ENCODE peak calls at places on chromosomes 6 and 20, in ten cellular contexts. C is uterus, K is ovary, U is tibial nerve, T is IMR-90, H is GM12891, N is Peyer's patch, Z is stomach, G is breast epithelium, Q is body of pancreas. P is an unnamed sample.

GRCh38 chr6:158715330-158716311 is 65.8 kb downstream of the SYTL3 start:
- DNase-seq in K (no peak), T (no peak), N (peak), Z (no peak), U (no peak), G (no peak), C (no peak), Q (no peak), H (peak), P (no peak)

GRCh38 chr6:47680056-47680455 is 18.3 kb upstream of the ADGRF4 start:
- DNase-seq in U (no peak), N (no peak), H (no peak), G (no peak), Z (no peak), K (no peak), T (no peak), Q (no peak), C (no peak), P (no peak)

GRCh38 chr6:12291083-12291784 is 1.1 kb downstream of the EDN1 start:
- DNase-seq in N (no peak), U (no peak), G (no peak), Z (no peak), H (no peak), K (no peak), Q (no peak), T (no peak), C (no peak), P (no peak)

GRCh38 chr20:41265931-41266330 is 51.6 kb downstream of the ZHX3 start:
- DNase-seq in K (no peak), G (no peak), U (no peak), Q (no peak), C (no peak), T (no peak), H (no peak), N (no peak), Z (no peak), P (no peak)

GRCh38 chr20:32609993-32610896 is 25.1 kb upstream of the NOL4L start:
- DNase-seq in T (no peak), G (no peak), H (no peak), Q (no peak), C (no peak), Z (no peak), N (no peak), K (no peak), U (no peak), P (no peak)

GRCh38 chr6:148835920-148836441 is 89.2 kb downstream of the UST start:
- DNase-seq in U (no peak), C (no peak), H (no peak), Z (no peak), Q (no peak), N (no peak), K (no peak), G (no peak), T (peak), P (no peak)

GRCh38 chr6:126302191-126302590 is 37.7 kb upstream of the CENPW start:
- DNase-seq in C (no peak), N (no peak), K (no peak), Z (no peak), G (no peak), T (no peak), Q (no peak), U (no peak), H (no peak), P (no peak)

GRCh38 chr20:61220131-61220530 is 31.9 kb upstream of the CDH4 start:
- DNase-seq in Z (no peak), K (no peak), T (no peak), N (no peak), U (no peak), C (no peak), Q (no peak), G (no peak), H (no peak), P (no peak)

GRCh38 chr6:23145801-23146200 is 576.4 kb downstream of the HDGFL1 start:
- DNase-seq in Q (no peak), G (no peak), T (peak), N (no peak), U (no peak), C (no peak), Z (no peak), H (no peak), K (no peak), P (no peak)

GRCh38 chr6:137291441-137291840 is 72.3 kb upstream of the IFNGR1 start:
- DNase-seq in H (no peak), N (no peak), K (no peak), Q (no peak), G (no peak), Z (no peak), C (no peak), U (no peak), T (peak), P (no peak)

GRCh38 chr20:37901280-37901666 is 1.7 kb upstream of the VSTM2L start:
- DNase-seq in G (no peak), Q (no peak), N (no peak), H (no peak), U (no peak), Z (no peak), T (no peak), K (no peak), C (no peak), P (peak)

GRCh38 chr20:37879003-37879599 is 23.8 kb upstream of the VSTM2L start:
- DNase-seq in H (no peak), C (no peak), G (no peak), U (no peak), N (no peak), Q (no peak), Z (no peak), T (no peak), K (no peak), P (no peak)

GRCh38 chr6:79628466-79629288 is 2.5 kb upstream of the SH3BGRL2 start:
- DNase-seq in U (no peak), G (no peak), N (no peak), T (no peak), C (no peak), H (no peak), Q (no peak), Z (no peak), K (no peak), P (no peak)

GRCh38 chr6:118298476-118298875 is 249.6 kb upstream of the PLN start:
- DNase-seq in K (no peak), H (no peak), Z (no peak), T (peak), G (no peak), U (no peak), Q (no peak), N (no peak), C (no peak), P (no peak)

GRCh38 chr6:157974341-157974894 is 7.2 kb upstream of the SYNJ2 start:
- DNase-seq in K (no peak), C (no peak), N (no peak), Z (no peak), Q (no peak), T (peak), G (no peak), U (no peak), H (no peak), P (no peak)

GRCh38 chr6:6730831-6731230 is 142.3 kb downstream of the LY86 start:
- DNase-seq in K (no peak), C (peak), Q (no peak), N (no peak), H (no peak), T (peak), G (no peak), U (no peak), Z (no peak), P (no peak)

GRCh38 chr6:167399599-167399998 is 74.7 kb downstream of the TTLL2 start:
- DNase-seq in C (no peak), N (no peak), T (no peak), Z (no peak), Q (no peak), K (no peak), H (no peak), G (no peak), U (no peak), P (no peak)

GRCh38 chr6:145559836-145560235 is 175.5 kb downstream of the EPM2A start:
- DNase-seq in Z (no peak), Q (no peak), U (no peak), C (no peak), H (no peak), K (no peak), N (no peak), G (no peak), T (no peak), P (no peak)

GRCh38 chr6:135922746-135923145 is 71.2 kb downstream of the PDE7B start:
- DNase-seq in U (no peak), Z (no peak), G (no peak), H (no peak), N (no peak), Q (no peak), C (peak), T (peak), K (no peak), P (no peak)

GRCh38 chr20:31537116-31537858 is 23.0 kb downstream of the HM13 start:
- DNase-seq in Q (no peak), G (no peak), U (no peak), H (no peak), Z (no peak), N (no peak), T (no peak), K (no peak), C (no peak), P (no peak)

GRCh38 chr20:51696304-51697118 is 71.7 kb downstream of the ATP9A start:
- DNase-seq in T (no peak), U (no peak), H (no peak), K (no peak), Z (no peak), Q (no peak), N (no peak), C (peak), G (no peak), P (no peak)

GRCh38 chr20:57211949-57212889 is 54.2 kb downstream of the BMP7 start:
- DNase-seq in Z (peak), Q (peak), T (peak), H (no peak), N (peak), U (peak), G (peak), K (peak), C (peak), P (no peak)

GRCh38 chr20:24764825-24765224 is 184.2 kb upstream of the CST7 start:
- DNase-seq in Q (no peak), H (no peak), Z (peak), C (no peak), U (no peak), T (no peak), G (peak), K (peak), N (peak), P (no peak)

GRCh38 chr6:361411-362132 is 30.0 kb upstream of the IRF4 start:
- DNase-seq in N (no peak), Q (no peak), U (no peak), K (no peak), G (no peak), Z (no peak), H (no peak), T (no peak), C (no peak), P (no peak)

GRCh38 chr20:8851446-8851845 is 217.4 kb upstream of the PLCB4 start:
- DNase-seq in K (no peak), Z (no peak), H (no peak), T (no peak), G (no peak), Q (no peak), N (no peak), U (no peak), C (no peak), P (no peak)

GRCh38 chr6:157335829-157336228 is 12.5 kb upstream of the TMEM242 start:
- DNase-seq in G (no peak), N (no peak), U (no peak), Q (no peak), Z (no peak), H (no peak), C (no peak), K (no peak), T (no peak), P (peak)

GRCh38 chr6:137870744-137871247 is 3.7 kb downstream of the TNFAIP3 start:
- DNase-seq in C (no peak), Z (no peak), K (no peak), G (no peak), H (no peak), Q (no peak), U (no peak), N (no peak), T (peak), P (peak)

GRCh38 chr6:89828988-89829590 is 591 bp upstream of the CASP8AP2 start:
- DNase-seq in Z (no peak), H (no peak), U (no peak), N (no peak), G (no peak), Q (no peak), C (no peak), T (no peak), K (no peak), P (no peak)

GRCh38 chr20:41133709-41134361 is 3.5 kb upstream of the PLCG1 start:
- DNase-seq in H (peak), U (no peak), K (no peak), T (peak), G (no peak), C (no peak), N (no peak), Z (no peak), Q (no peak), P (no peak)

GRCh38 chr6:1552296-1552761 is 57.4 kb upstream of the FOXC1 start:
- DNase-seq in U (no peak), H (no peak), N (no peak), T (peak), G (no peak), Z (no peak), Q (no peak), C (no peak), K (no peak), P (no peak)

GRCh38 chr20:59163641-59164530 is at the start of gene ZNF831:
- DNase-seq in Z (no peak), Q (no peak), T (no peak), G (no peak), C (no peak), N (no peak), U (no peak), K (no peak), H (no peak), P (no peak)

DNA sequence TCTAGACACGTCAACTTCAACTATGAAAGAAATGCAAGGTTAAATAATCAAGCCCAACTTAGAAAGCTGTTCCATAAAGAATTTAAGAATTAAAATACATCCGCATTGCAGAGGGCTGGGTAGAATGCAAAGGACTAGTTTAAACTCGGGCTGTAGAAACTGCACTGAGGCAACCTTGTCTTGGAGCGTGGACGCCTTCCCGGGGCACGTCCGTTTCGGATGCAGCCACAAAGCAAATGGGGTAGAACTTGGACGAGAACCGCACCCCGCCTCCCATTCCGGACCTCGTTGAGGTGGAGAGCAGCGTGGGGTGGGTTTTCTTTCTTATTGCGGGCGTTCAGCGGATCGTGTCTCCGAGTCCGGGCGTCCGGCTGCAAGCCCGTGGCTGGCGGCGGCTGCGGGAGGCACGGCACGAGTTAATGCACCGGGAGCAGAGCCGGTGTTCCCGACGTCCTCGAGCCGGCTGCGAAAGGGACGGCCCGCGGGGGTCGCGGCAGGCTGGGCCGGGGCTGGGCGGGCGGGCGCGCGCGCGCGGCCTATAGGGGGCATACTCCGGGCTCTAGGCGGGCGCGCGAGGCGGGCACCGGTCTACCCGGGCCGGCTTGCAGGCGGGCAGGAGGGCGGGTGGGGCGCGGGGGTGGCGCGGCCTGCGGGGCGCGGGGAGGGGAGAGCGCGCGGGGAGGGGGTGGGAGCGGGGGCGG is 2.0 kb downstream of the JARID2 start:
- DNase-seq in T (peak), G (peak), C (peak), K (peak), N (peak), Z (peak), Q (peak), U (peak), H (no peak), P (peak)
- TF ChIP-seq POLR2A in T (peak), G (no peak), C (no peak), K (peak), N (peak), Z (no peak), Q (peak), U (no peak), H (no peak), P (peak)

DNA sequence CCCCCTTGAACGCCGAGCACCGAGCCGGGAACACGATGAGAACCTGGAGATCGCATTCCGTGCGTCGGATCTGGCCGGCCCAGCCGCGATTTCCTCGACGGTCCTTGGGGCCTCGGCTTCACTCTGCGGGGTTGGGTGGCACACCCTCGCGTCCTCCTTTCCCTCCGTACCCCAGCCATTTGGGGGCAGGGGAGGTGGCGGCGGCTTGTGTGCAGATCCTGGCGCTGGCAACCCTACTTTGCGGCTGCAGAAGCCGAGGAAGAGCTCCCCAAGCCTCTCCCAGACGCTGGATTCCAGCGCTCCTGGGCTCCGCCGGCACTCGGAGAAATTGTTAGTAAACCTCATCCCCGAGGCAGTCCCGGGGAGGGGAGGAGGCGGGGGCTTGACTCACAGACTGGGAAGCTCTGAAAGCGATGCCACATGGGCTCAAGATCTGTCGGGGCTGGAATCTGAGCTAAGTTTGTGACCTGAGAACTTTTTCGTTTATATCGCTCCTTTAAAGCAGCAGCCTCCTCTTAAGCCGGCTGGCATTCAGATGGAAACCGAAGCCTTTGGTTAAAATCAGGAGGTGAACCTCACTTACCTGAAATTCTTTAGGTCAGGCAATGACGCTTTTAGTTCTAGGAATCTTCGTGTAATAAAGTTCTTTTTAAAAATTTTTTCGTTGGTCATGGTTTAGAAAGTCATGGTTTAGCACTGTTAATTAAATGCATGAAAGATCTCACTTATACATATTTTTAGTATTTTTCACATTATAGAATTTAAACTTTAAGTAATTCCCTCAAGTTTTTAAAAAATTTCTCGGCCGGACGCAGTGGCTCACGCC is 850 bp downstream of the DSE start:
- DNase-seq in U (peak), N (peak), Q (peak), H (peak), C (peak), G (peak), Z (peak), K (peak), T (peak), P (no peak)
- TF ChIP-seq POLR2A in U (peak), N (peak), Q (no peak), H (no peak), C (no peak), G (peak), Z (no peak), K (peak), T (peak), P (no peak)

GRCh38 chr20:36121981-36122930 is 32.3 kb upstream of the EPB41L1 start:
- DNase-seq in H (no peak), C (no peak), K (no peak), Z (peak), G (peak), U (no peak), T (no peak), Q (peak), N (peak), P (no peak)
- TF ChIP-seq POLR2A in H (no peak), C (no peak), K (no peak), Z (no peak), G (no peak), U (no peak), T (no peak), Q (peak), N (no peak), P (no peak)

GRCh38 chr6:144190051-144190450 is 39.7 kb downstream of the STX11 start:
- DNase-seq in N (no peak), C (no peak), T (no peak), Q (no peak), K (no peak), U (no peak), H (no peak), G (no peak), Z (no peak), P (no peak)

GRCh38 chr6:144194293-144194828 is 44.0 kb downstream of the STX11 start:
- DNase-seq in N (no peak), H (no peak), K (no peak), Q (no peak), Z (no peak), U (no peak), T (no peak), G (no peak), C (no peak), P (no peak)

GRCh38 chr6:144195671-144196070 is 45.4 kb downstream of the STX11 start:
- DNase-seq in U (no peak), G (no peak), Z (no peak), N (no peak), Q (no peak), K (no peak), T (peak), H (no peak), C (no peak), P (no peak)

GRCh38 chr6:144186817-144187625 is 36.7 kb downstream of the STX11 start:
- DNase-seq in C (no peak), H (no peak), K (no peak), U (no peak), T (no peak), Q (no peak), Z (no peak), N (no peak), G (no peak), P (no peak)

GRCh38 chr6:144190593-144190992 is 40.3 kb downstream of the STX11 start:
- DNase-seq in Q (peak), T (peak), K (peak), C (peak), G (no peak), N (no peak), Z (no peak), H (no peak), U (no peak), P (no peak)
- TF ChIP-seq POLR2A in Q (no peak), T (no peak), K (no peak), C (no peak), G (no peak), N (no peak), Z (no peak), H (no peak), U (no peak), P (no peak)

GRCh38 chr6:41071923-41072835 is at the start of gene OARD1:
- DNase-seq in U (peak), T (no peak), C (peak), N (peak), Z (peak), K (peak), H (peak), G (peak), Q (peak), P (peak)
- TF ChIP-seq POLR2A in U (peak), T (peak), C (no peak), N (peak), Z (peak), K (peak), H (peak), G (peak), Q (peak), P (peak)